ENCODE peak calls at places on chromosomes 7 and 10, in eight cellular contexts. H is NCI-H1105 treated with DMSO at 0.1 percent for 48 hours; P is T-helper 1 cell; U is AG08395; X is activated T-cell treated with anti-CD3 and anti-CD28 coated beads, Interleukin-2, amount 50 U/mL, for 72 hours; V is endothelial cell; W is RWPE2; R is sigmoid colon. E is an unnamed sample.

GRCh38 chr7:92875719-92876118 is 39.3 kb upstream of the CDK6 start:
- DNase-seq in H (no peak), P (no peak), U (no peak), X (peak), V (no peak), W (no peak), R (no peak), E (no peak)

GRCh38 chr7:79436378-79436777 is 17.1 kb downstream of the MAGI2 start:
- DNase-seq in H (no peak), P (no peak), U (no peak), X (no peak), V (no peak), W (no peak), R (no peak), E (no peak)

GRCh38 chr7:26492816-26493215 is 201.2 kb downstream of the SNX10 start:
- DNase-seq in H (peak), P (no peak), U (no peak), X (no peak), V (no peak), W (no peak), R (no peak), E (peak)

GRCh38 chr7:4866528-4867496 is 5.0 kb upstream of the PAPOLB start:
- DNase-seq in H (no peak), P (no peak), U (no peak), X (no peak), V (no peak), W (no peak), R (peak), E (no peak)

GRCh38 chr10:84059526-84059925 is 79.8 kb upstream of the GHITM start:
- DNase-seq in H (no peak), P (no peak), U (peak), X (no peak), V (no peak), W (no peak), R (no peak), E (no peak)

GRCh38 chr7:135328526-135328925 is 94.9 kb downstream of the STRA8 start:
- DNase-seq in H (no peak), P (no peak), U (no peak), X (no peak), V (no peak), W (no peak), R (no peak), E (no peak)

GRCh38 chr10:110425684-110426293 is 71.9 kb upstream of the DUSP5 start:
- DNase-seq in H (no peak), P (no peak), U (peak), X (peak), V (no peak), W (no peak), R (no peak), E (no peak)

GRCh38 chr7:25884265-25884664 is 267.7 kb upstream of the NFE2L3 start:
- DNase-seq in H (no peak), P (no peak), U (no peak), X (no peak), V (no peak), W (no peak), R (no peak), E (no peak)

GRCh38 chr10:114632869-114633715 is 25.0 kb downstream of the ABLIM1 start:
- DNase-seq in H (no peak), P (no peak), U (peak), X (no peak), V (no peak), W (no peak), R (peak), E (peak)

GRCh38 chr10:70749756-70750155 is 35.4 kb downstream of the TBATA start:
- DNase-seq in H (no peak), P (no peak), U (no peak), X (no peak), V (no peak), W (no peak), R (no peak), E (no peak)

GRCh38 chr10:36493511-36493880 is 631.9 kb upstream of the ANKRD30A start:
- DNase-seq in H (no peak), P (no peak), U (peak), X (no peak), V (no peak), W (no peak), R (no peak), E (no peak)

GRCh38 chr10:120229641-120230040 is 227.4 kb upstream of the PLPP4 start:
- DNase-seq in H (no peak), P (no peak), U (no peak), X (no peak), V (no peak), W (no peak), R (no peak), E (no peak)

GRCh38 chr10:104406715-104407517 is 53.3 kb downstream of the CFAP58 start:
- DNase-seq in H (peak), P (no peak), U (peak), X (no peak), V (no peak), W (no peak), R (no peak), E (peak)